ENCODE peak calls at places on chromosomes 11 and 22, in seven cellular contexts. J, T, H, X, R, P and W are unnamed samples.

GRCh38 chr11:129840236-129840635 is 24.6 kb downstream of the TMEM45B start:
- DNase-seq in H (no peak), J (no peak), X (no peak), R (peak), P (no peak), T (no peak), W (no peak)

GRCh38 chr11:46890665-46891064 is 27.7 kb downstream of the LRP4 start:
- DNase-seq in R (no peak), X (peak), J (peak), P (no peak), H (no peak), T (no peak), W (no peak)

GRCh38 chr11:15258433-15259350 is 144.0 kb downstream of the INSC start:
- DNase-seq in P (no peak), J (peak), T (no peak), R (peak), H (peak), X (peak), W (peak)

GRCh38 chr11:75553889-75554257 is 8.2 kb upstream of the SERPINH1 start:
- DNase-seq in R (no peak), H (no peak), X (no peak), P (no peak), T (no peak), J (no peak), W (no peak)

GRCh38 chr22:41445171-41446056 is 1.2 kb downstream of the TOB2 start:
- DNase-seq in H (peak), J (peak), R (peak), X (no peak), T (no peak), P (no peak), W (no peak)

GRCh38 chr11:18192988-18193387 is 20.4 kb downstream of the MRGPRX4 start:
- DNase-seq in X (no peak), R (no peak), H (peak), T (no peak), P (no peak), J (no peak), W (no peak)

GRCh38 chr11:130181295-130182272 is 22.0 kb downstream of the ST14 start:
- DNase-seq in H (peak), R (peak), J (peak), X (peak), T (peak), P (peak), W (peak)

GRCh38 chr11:22477312-22477711 is 139.1 kb downstream of the SLC17A6 start:
- DNase-seq in P (no peak), R (no peak), J (no peak), T (no peak), H (peak), X (no peak), W (no peak)

GRCh38 chr11:97201743-97202612 is 812.2 kb downstream of the JRKL start:
- DNase-seq in J (no peak), T (no peak), P (no peak), H (no peak), R (no peak), X (no peak), W (no peak)

GRCh38 chr22:40212126-40212525 is 34.4 kb downstream of the TNRC6B start:
- DNase-seq in P (no peak), H (no peak), T (no peak), J (peak), X (peak), R (no peak), W (peak)

GRCh38 chr11:8229299-8230177 is 34.1 kb downstream of the LMO1 start:
- DNase-seq in R (no peak), P (no peak), H (peak), X (no peak), J (no peak), T (no peak), W (peak)

GRCh38 chr11:59574932-59575904 is 40.4 kb downstream of the OSBP start:
- DNase-seq in H (no peak), J (no peak), T (no peak), R (no peak), X (no peak), P (no peak), W (no peak)

GRCh38 chr11:35649984-35650383 is 12.6 kb upstream of the TRIM44 start:
- DNase-seq in X (peak), R (no peak), P (no peak), J (peak), T (no peak), H (peak), W (no peak)

GRCh38 chr11:65625628-65626342 is 10.2 kb downstream of the PCNX3 start:
- DNase-seq in R (peak), T (no peak), H (no peak), X (peak), J (peak), P (peak), W (peak)

GRCh38 chr22:40654522-40655167 is 18.1 kb upstream of the MRTFA start:
- DNase-seq in X (peak), H (peak), T (peak), R (no peak), P (no peak), J (peak), W (peak)

GRCh38 chr11:69242583-69242940 is 51.4 kb upstream of the MYEOV start:
- DNase-seq in H (no peak), X (no peak), R (peak), P (no peak), T (no peak), J (no peak), W (no peak)

GRCh38 chr11:69122642-69123431 is 32.9 kb upstream of the SMIM38 start:
- DNase-seq in P (peak), H (peak), R (peak), X (peak), J (peak), T (peak), W (peak)

GRCh38 chr22:42340695-42341383 is 70.4 kb upstream of the TCF20 start:
- DNase-seq in P (no peak), X (no peak), H (no peak), R (no peak), J (no peak), T (no peak), W (peak)

GRCh38 chr22:48885919-48886305 is 941.8 kb downstream of the BRD1 start:
- DNase-seq in J (no peak), X (no peak), P (peak), T (no peak), R (no peak), H (no peak), W (no peak)

GRCh38 chr11:68447015-68447801 is 13.3 kb upstream of the PPP6R3 start:
- DNase-seq in J (peak), X (peak), H (peak), T (no peak), P (peak), R (peak), W (peak)

GRCh38 chr11:87454246-87454645 is 416.5 kb downstream of the TMEM135 start:
- DNase-seq in P (no peak), H (no peak), X (no peak), R (no peak), J (peak), T (no peak), W (no peak)

GRCh38 chr11:94400839-94401772 is at the start of gene GPR83:
- DNase-seq in X (no peak), J (no peak), T (no peak), R (no peak), P (no peak), H (peak), W (peak)

GRCh38 chr11:15903246-15903645 is 453.1 kb downstream of the SOX6 start:
- DNase-seq in T (no peak), R (no peak), H (peak), X (no peak), J (no peak), P (no peak), W (no peak)

GRCh38 chr11:43557553-43558031 is 122.9 kb upstream of the HSD17B12 start:
- DNase-seq in R (no peak), J (peak), P (no peak), T (no peak), X (no peak), H (no peak), W (no peak)
- TF ChIP-seq CTCF in R (no peak), J (peak), P (peak), T (peak), X (peak), H (peak), W (peak)

GRCh38 chr11:38824573-38824972 is 2226.5 kb upstream of the RAG2 start:
- DNase-seq in J (peak), H (peak), X (no peak), T (no peak), R (no peak), P (no peak), W (peak)
- TF ChIP-seq CTCF in J (peak), H (peak), X (no peak), T (no peak), R (no peak), P (no peak), W (peak)

DNA sequence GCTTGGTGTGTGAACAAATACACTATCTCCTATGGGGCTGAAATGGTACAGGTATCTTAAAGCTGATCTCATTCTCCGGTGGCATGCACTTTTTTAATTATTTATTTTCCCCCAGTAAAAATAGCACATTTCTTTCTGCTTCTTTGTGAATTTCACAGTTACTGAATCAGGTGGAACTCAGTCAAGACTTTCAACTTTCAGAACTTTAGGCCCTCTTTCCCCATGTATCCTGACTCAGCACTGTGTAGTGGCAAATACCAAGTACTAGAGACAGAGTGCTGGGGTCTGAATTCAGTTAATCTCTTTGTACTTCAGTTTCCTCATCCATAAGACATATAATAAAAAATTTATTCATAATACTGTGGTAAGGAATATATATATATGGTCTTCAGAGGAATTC is 223.9 kb downstream of the CSNK2A3 start:
- DNase-seq in T (no peak), X (no peak), R (no peak), H (no peak), P (no peak), J (no peak), W (no peak)
- TF ChIP-seq CTCF in T (no peak), X (no peak), R (no peak), H (no peak), P (no peak), J (no peak), W (no peak)

GRCh38 chr11:11400635-11401232 is 47.7 kb upstream of the CSNK2A3 start:
- DNase-seq in P (no peak), H (no peak), X (no peak), T (no peak), J (no peak), R (no peak), W (no peak)
- TF ChIP-seq CTCF in P (no peak), H (no peak), X (no peak), T (no peak), J (peak), R (no peak), W (peak)

DNA sequence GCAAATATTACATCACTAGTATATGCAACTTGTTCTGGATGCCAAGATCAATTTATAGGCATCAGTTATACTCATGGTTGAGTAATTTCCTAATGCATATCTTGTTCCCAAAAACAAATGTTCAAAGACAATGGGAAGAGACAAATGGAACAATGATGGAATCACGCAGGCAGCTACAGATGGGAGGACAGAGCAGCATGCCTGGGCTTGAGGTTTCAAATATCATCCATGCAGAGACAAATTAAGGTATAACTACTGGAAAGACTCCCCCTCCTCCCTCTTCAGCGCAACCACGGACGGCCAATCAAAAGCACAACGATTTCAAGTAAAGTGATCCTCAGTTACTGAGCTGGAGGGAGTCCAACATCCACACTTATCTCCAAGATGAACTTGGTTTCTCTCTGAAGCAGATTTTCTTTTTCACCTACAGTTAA is 106.8 kb downstream of the CCDC83 start:
- DNase-seq in P (no peak), T (no peak), J (peak), R (no peak), H (peak), X (no peak), W (peak)
- TF ChIP-seq CTCF in P (no peak), T (no peak), J (no peak), R (no peak), H (no peak), X (no peak), W (no peak)

DNA sequence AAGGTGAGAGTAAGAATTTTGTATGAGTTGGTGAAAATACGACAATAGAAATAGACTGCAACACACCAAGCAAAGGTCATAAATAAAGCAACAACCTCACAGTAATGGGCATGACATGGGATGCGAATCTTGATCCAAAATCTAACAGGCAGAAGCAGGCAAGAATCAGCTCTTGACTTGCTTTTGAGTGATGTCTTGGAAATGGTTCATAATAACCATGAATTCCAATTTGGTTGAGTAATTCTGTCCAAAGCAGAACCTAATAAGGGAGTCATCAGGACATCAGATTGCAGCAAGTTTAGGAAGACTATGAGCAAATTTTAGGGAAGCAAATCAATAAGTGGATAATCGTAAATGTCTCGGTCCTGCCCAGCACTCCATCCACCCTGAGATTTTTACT is 224.0 kb upstream of the ISX start:
- DNase-seq in X (peak), R (no peak), T (no peak), J (no peak), P (no peak), H (no peak), W (no peak)
- TF ChIP-seq CTCF in X (no peak), R (no peak), T (no peak), J (no peak), P (no peak), H (no peak), W (no peak)